ENCODE peak calls at places on chromosome X, in four cellular contexts. One of them, this sample, is unnamed.

GRCh38 chrX:53050841-53051240 is 2.3 kb downstream of the GPR173 start:
- DNase-seq in K562: no peak
- DNase-seq in SK-N-SH: no peak
- DNase-seq in WTC11: no peak
- DNase-seq in this sample: no peak

GRCh38 chrX:77953708-77954107 is 15.7 kb downstream of the PGAM4 start:
- DNase-seq in SK-N-SH: no peak
- DNase-seq in K562: no peak
- DNase-seq in WTC11: no peak
- DNase-seq in this sample: no peak

GRCh38 chrX:42098897-42099296 is 175.5 kb upstream of the CASK start:
- DNase-seq in WTC11: no peak
- DNase-seq in K562: no peak
- DNase-seq in SK-N-SH: peak
- DNase-seq in this sample: no peak

GRCh38 chrX:72052415-72053090 is 79.2 kb downstream of the RTL5 start:
- DNase-seq in WTC11: no peak
- DNase-seq in SK-N-SH: no peak
- DNase-seq in K562: no peak
- DNase-seq in this sample: peak

GRCh38 chrX:10011991-10012390 is 44.8 kb downstream of the CLDN34 start:
- DNase-seq in SK-N-SH: no peak
- DNase-seq in WTC11: no peak
- DNase-seq in K562: no peak
- DNase-seq in this sample: no peak

GRCh38 chrX:151680805-151681204 is 14.5 kb upstream of the PRRG3 start:
- DNase-seq in WTC11: peak
- DNase-seq in SK-N-SH: peak
- DNase-seq in K562: peak
- DNase-seq in this sample: peak

GRCh38 chrX:123184858-123185251 is 777 bp downstream of the GRIA3 start:
- DNase-seq in K562: no peak
- DNase-seq in WTC11: peak
- DNase-seq in SK-N-SH: peak
- DNase-seq in this sample: peak

GRCh38 chrX:102723456-102723855 is 2.9 kb downstream of the GPRASP3 start:
- DNase-seq in SK-N-SH: no peak
- DNase-seq in WTC11: no peak
- DNase-seq in K562: no peak
- DNase-seq in this sample: no peak

GRCh38 chrX:135185795-135186443 is 14.7 kb upstream of the CT55 start:
- DNase-seq in WTC11: peak
- DNase-seq in K562: peak
- DNase-seq in SK-N-SH: peak
- DNase-seq in this sample: peak

GRCh38 chrX:134936542-134936941 is 54.2 kb upstream of the SMIM10 start:
- DNase-seq in WTC11: no peak
- DNase-seq in K562: no peak
- DNase-seq in SK-N-SH: no peak
- DNase-seq in this sample: no peak

GRCh38 chrX:38694394-38694793 is 106.9 kb upstream of the MID1IP1 start:
- DNase-seq in K562: no peak
- DNase-seq in WTC11: no peak
- DNase-seq in SK-N-SH: no peak
- DNase-seq in this sample: no peak

GRCh38 chrX:20711366-20711765 is 444.7 kb upstream of the RPS6KA3 start:
- DNase-seq in SK-N-SH: no peak
- DNase-seq in K562: no peak
- DNase-seq in WTC11: no peak
- DNase-seq in this sample: no peak

GRCh38 chrX:134599173-134599914 is 58.9 kb downstream of the PLAC1 start:
- DNase-seq in SK-N-SH: no peak
- DNase-seq in WTC11: no peak
- DNase-seq in K562: no peak
- DNase-seq in this sample: no peak

GRCh38 chrX:146863566-146863965 is 49.0 kb upstream of the CXorf51A start:
- DNase-seq in WTC11: no peak
- DNase-seq in K562: no peak
- DNase-seq in SK-N-SH: no peak
- DNase-seq in this sample: no peak

GRCh38 chrX:39850630-39851152 is 247.1 kb downstream of the BCOR start:
- DNase-seq in WTC11: peak
- DNase-seq in K562: peak
- DNase-seq in SK-N-SH: peak
- DNase-seq in this sample: no peak

GRCh38 chrX:10235851-10236250 is 79.1 kb downstream of the CLCN4 start:
- DNase-seq in SK-N-SH: no peak
- DNase-seq in WTC11: no peak
- DNase-seq in K562: no peak
- DNase-seq in this sample: no peak

GRCh38 chrX:41734530-41734929 is 10.5 kb downstream of the GPR82 start:
- DNase-seq in SK-N-SH: peak
- DNase-seq in K562: no peak
- DNase-seq in WTC11: no peak
- DNase-seq in this sample: no peak

GRCh38 chrX:124940536-124940935 is 379.1 kb upstream of the TEX13C start:
- DNase-seq in SK-N-SH: no peak
- DNase-seq in WTC11: no peak
- DNase-seq in K562: no peak
- DNase-seq in this sample: no peak

GRCh38 chrX:134520860-134521390 is 61.0 kb downstream of the HPRT1 start:
- DNase-seq in SK-N-SH: peak
- DNase-seq in K562: no peak
- DNase-seq in WTC11: peak
- DNase-seq in this sample: no peak

GRCh38 chrX:130669233-130669632 is 233.8 kb downstream of the ENOX2 start:
- DNase-seq in K562: no peak
- DNase-seq in SK-N-SH: no peak
- DNase-seq in WTC11: no peak
- DNase-seq in this sample: no peak

GRCh38 chrX:2264179-2265030 is 236.4 kb downstream of the DHRSX start:
- DNase-seq in K562: no peak
- DNase-seq in SK-N-SH: no peak
- DNase-seq in WTC11: no peak
- DNase-seq in this sample: no peak

GRCh38 chrX:137166591-137166990 is 132.8 kb upstream of the GPR101 start:
- DNase-seq in WTC11: peak
- DNase-seq in SK-N-SH: peak
- DNase-seq in K562: peak
- DNase-seq in this sample: peak

GRCh38 chrX:41688835-41689234 is at the start of gene GPR34:
- DNase-seq in K562: no peak
- DNase-seq in WTC11: no peak
- DNase-seq in SK-N-SH: no peak
- DNase-seq in this sample: no peak

GRCh38 chrX:40245411-40246140 is 147.8 kb upstream of the BCOR start:
- DNase-seq in K562: no peak
- DNase-seq in WTC11: no peak
- DNase-seq in SK-N-SH: no peak
- DNase-seq in this sample: no peak

GRCh38 chrX:33194876-33195433 is 16.4 kb downstream of the DMD start:
- DNase-seq in K562: no peak
- DNase-seq in WTC11: no peak
- DNase-seq in SK-N-SH: no peak
- DNase-seq in this sample: no peak

GRCh38 chrX:107673933-107674479 is 45.7 kb downstream of the PRPS1 start:
- DNase-seq in WTC11: no peak
- DNase-seq in K562: peak
- DNase-seq in SK-N-SH: no peak
- DNase-seq in this sample: no peak

GRCh38 chrX:45142185-45142584 is 58.5 kb downstream of the DIPK2B start:
- DNase-seq in WTC11: no peak
- DNase-seq in SK-N-SH: no peak
- DNase-seq in K562: no peak
- DNase-seq in this sample: no peak

GRCh38 chrX:77922768-77923167 is 12.3 kb downstream of the ATP7A start:
- DNase-seq in K562: no peak
- DNase-seq in WTC11: no peak
- DNase-seq in SK-N-SH: no peak
- DNase-seq in this sample: no peak

GRCh38 chrX:44314259-44314734 is 29.2 kb downstream of the EFHC2 start:
- DNase-seq in SK-N-SH: peak
- DNase-seq in K562: peak
- DNase-seq in WTC11: peak
- DNase-seq in this sample: no peak

GRCh38 chrX:71253253-71254091 is 468 bp downstream of the ZMYM3 start:
- DNase-seq in SK-N-SH: peak
- DNase-seq in K562: peak
- DNase-seq in WTC11: peak
- DNase-seq in this sample: no peak

GRCh38 chrX:68462197-68462596 is 28.9 kb upstream of the OPHN1 start:
- DNase-seq in K562: no peak
- DNase-seq in WTC11: no peak
- DNase-seq in SK-N-SH: no peak
- DNase-seq in this sample: no peak

GRCh38 chrX:78456909-78457308 is 129.5 kb upstream of the CYSLTR1 start:
- DNase-seq in SK-N-SH: no peak
- DNase-seq in WTC11: no peak
- DNase-seq in K562: no peak
- DNase-seq in this sample: no peak

GRCh38 chrX:136450050-136450830 is 37.5 kb upstream of the BRS3 start:
- DNase-seq in K562: no peak
- DNase-seq in SK-N-SH: no peak
- DNase-seq in WTC11: no peak
- DNase-seq in this sample: no peak

GRCh38 chrX:9724711-9725110 is 40.9 kb downstream of the GPR143 start:
- DNase-seq in SK-N-SH: no peak
- DNase-seq in WTC11: no peak
- DNase-seq in K562: no peak
- DNase-seq in this sample: no peak

GRCh38 chrX:106898462-106898861 is 4.7 kb downstream of the RIPPLY1 start:
- DNase-seq in WTC11: no peak
- DNase-seq in K562: peak
- DNase-seq in SK-N-SH: peak
- DNase-seq in this sample: no peak

GRCh38 chrX:102154900-102155805 is 624 bp downstream of the BEX5 start:
- DNase-seq in K562: no peak
- DNase-seq in WTC11: no peak
- DNase-seq in SK-N-SH: peak
- DNase-seq in this sample: peak

GRCh38 chrX:118025193-118025592 is 91.4 kb downstream of the KLHL13 start:
- DNase-seq in WTC11: no peak
- DNase-seq in K562: no peak
- DNase-seq in SK-N-SH: no peak
- DNase-seq in this sample: no peak

DNA sequence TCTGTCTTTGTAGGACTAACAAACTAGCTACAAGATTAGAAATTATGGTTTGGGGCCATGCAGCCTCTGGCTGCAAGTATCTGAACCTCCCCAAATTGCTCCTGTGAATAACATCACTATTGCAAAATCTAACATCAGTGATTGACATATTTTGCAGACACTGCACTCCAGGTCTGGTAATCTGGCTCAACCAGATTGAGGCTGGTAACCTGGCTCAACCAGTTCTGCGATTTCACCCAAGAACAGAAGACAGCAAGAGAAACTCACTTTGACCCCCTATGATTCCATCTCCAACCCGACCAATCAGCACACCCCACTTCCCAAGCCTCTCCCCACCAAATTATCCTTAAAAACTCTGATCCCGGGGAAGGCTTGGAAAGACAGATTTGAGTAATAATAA is 20.9 kb downstream of the SPIN3 start:
- DNase-seq in WTC11: no peak
- DNase-seq in SK-N-SH: no peak
- DNase-seq in K562: no peak
- DNase-seq in this sample: no peak
- TF ChIP-seq TEAD4 in WTC11: no peak
- TF ChIP-seq TEAD4 in SK-N-SH: no peak
- TF ChIP-seq TEAD4 in K562: no peak
- TF ChIP-seq TEAD4 in this sample: no peak

GRCh38 chrX:154546354-154547244 is at the start of gene G6PD:
- DNase-seq in WTC11: peak
- DNase-seq in K562: peak
- DNase-seq in SK-N-SH: peak
- DNase-seq in this sample: peak
- TF ChIP-seq TEAD4 in WTC11: no peak
- TF ChIP-seq TEAD4 in K562: no peak
- TF ChIP-seq TEAD4 in SK-N-SH: no peak
- TF ChIP-seq TEAD4 in this sample: no peak

DNA sequence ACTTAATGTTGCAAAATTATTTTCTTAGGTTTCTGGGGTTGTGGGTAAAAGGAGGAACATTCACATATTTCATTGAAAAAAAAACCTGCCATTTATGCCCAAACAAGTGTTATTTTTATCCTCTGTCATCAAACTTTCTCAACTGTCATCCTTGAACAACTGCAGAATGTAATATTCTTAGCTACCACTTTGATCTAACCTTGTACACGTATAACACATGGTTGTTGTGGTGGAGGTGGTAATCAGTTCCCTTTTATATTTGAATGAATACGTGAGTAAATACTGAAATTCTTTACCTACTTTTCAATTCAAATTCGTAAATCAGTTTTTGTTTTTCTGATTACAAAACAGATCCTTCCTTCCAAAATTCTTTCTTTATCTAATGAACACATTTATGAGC is 3.8 kb upstream of the AMMECR1 start:
- DNase-seq in WTC11: no peak
- DNase-seq in SK-N-SH: no peak
- DNase-seq in K562: no peak
- DNase-seq in this sample: no peak
- TF ChIP-seq TEAD4 in WTC11: no peak
- TF ChIP-seq TEAD4 in SK-N-SH: no peak
- TF ChIP-seq TEAD4 in K562: no peak
- TF ChIP-seq TEAD4 in this sample: no peak

DNA sequence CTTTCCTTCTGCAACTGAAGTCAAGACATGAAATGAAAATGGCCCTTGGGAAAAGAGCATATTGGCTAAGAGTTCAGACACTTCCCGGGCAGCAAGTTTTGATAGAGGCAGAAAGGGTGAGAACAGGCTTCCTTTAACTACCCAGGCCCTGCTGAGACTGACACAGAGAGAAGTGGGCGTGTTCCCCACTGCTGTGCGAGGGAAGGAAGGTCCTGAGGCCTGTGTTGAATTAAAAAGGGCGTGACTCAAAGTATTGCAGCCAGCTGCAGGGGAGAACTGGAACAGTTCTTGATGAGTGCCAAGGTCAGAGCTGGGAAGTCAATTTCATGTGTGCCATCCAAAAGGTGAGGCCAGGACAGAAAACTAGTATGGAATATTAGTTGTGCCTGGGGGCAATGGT is 34.0 kb upstream of the ADGRG2 start:
- DNase-seq in SK-N-SH: no peak
- DNase-seq in K562: no peak
- DNase-seq in WTC11: peak
- DNase-seq in this sample: no peak
- TF ChIP-seq TEAD4 in SK-N-SH: no peak
- TF ChIP-seq TEAD4 in K562: no peak
- TF ChIP-seq TEAD4 in WTC11: no peak
- TF ChIP-seq TEAD4 in this sample: no peak

DNA sequence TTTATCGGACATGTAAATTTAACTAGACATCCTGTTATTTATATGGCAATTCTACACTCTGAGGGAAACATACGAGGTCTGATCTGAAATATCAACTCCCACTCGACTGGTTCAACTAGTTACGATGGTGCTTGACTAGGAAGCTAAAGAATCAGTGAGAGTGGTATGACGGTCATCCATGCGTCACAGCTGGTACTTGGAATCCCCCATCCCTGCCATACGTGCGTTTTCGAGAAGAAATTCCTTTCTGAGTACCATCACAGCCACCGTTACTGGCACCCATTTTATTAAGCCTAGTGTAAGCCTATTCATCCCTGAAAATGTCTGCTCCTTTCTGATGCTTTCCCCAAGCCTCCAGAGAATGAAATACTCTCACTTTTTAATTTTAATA is 695 bp upstream of the PIGA start:
- DNase-seq in K562: peak
- DNase-seq in SK-N-SH: peak
- DNase-seq in WTC11: peak
- DNase-seq in this sample: no peak
- TF ChIP-seq TEAD4 in K562: no peak
- TF ChIP-seq TEAD4 in SK-N-SH: no peak
- TF ChIP-seq TEAD4 in WTC11: no peak
- TF ChIP-seq TEAD4 in this sample: no peak

This sample was measured in H1.